ENCODE peak calls at places on chromosomes 1 and 21, in six cellular contexts. F, X, L, K, D and N are unnamed samples. For H3K4me1, the result is how much of the 10 kb centered on the place peaks cover.

GRCh38 chr1:3174487-3175247 is 105.7 kb downstream of the PRDM16 start:
- DNase-seq in X (peak), K (no peak), F (no peak), D (peak), L (peak), N (no peak)

GRCh38 chr21:31780944-31781343 is 49.0 kb upstream of the SCAF4 start:
- DNase-seq in F (no peak), D (no peak), X (no peak), K (no peak), L (no peak), N (no peak)

GRCh38 chr21:20451051-20451450 is 547.2 kb upstream of the NCAM2 start:
- DNase-seq in X (no peak), F (no peak), D (no peak), K (no peak), L (no peak), N (no peak)

GRCh38 chr1:111008031-111008430 is 44.3 kb upstream of the LRIF1 start:
- DNase-seq in F (no peak), L (no peak), X (no peak), K (no peak), D (no peak), N (no peak)

GRCh38 chr1:199612976-199613774 is 414.3 kb upstream of the NR5A2 start:
- DNase-seq in L (no peak), X (no peak), K (no peak), D (no peak), F (peak), N (peak)

GRCh38 chr1:180173952-180174351 is 19.3 kb downstream of the QSOX1 start:
- DNase-seq in L (peak), K (no peak), X (peak), F (no peak), D (no peak), N (no peak)

GRCh38 chr1:95278173-95278988 is 44.4 kb downstream of the RWDD3 start:
- DNase-seq in X (no peak), K (no peak), L (no peak), D (no peak), F (no peak), N (no peak)

GRCh38 chr1:169363046-169363756 is 4.4 kb downstream of the NME7 start:
- DNase-seq in K (no peak), L (no peak), F (peak), D (no peak), X (no peak), N (peak)

GRCh38 chr1:234709473-234710279 is 99.7 kb upstream of the IRF2BP2 start:
- DNase-seq in K (peak), L (no peak), D (no peak), F (no peak), X (no peak), N (no peak)

GRCh38 chr21:40047211-40047610 is 180.0 kb downstream of the PCP4 start:
- DNase-seq in X (no peak), K (no peak), D (no peak), F (no peak), L (no peak), N (no peak)

GRCh38 chr1:225460021-225460736 is 32.3 kb upstream of the LBR start:
- DNase-seq in K (no peak), F (no peak), L (no peak), D (no peak), X (no peak), N (no peak)

GRCh38 chr21:33362044-33362555 is 37.3 kb downstream of the IFNAR1 start:
- DNase-seq in D (no peak), X (peak), K (peak), F (no peak), L (no peak), N (no peak)

GRCh38 chr1:17289756-17290155 is 18.2 kb upstream of the PADI4 start:
- DNase-seq in F (peak), X (no peak), K (no peak), D (no peak), L (no peak), N (no peak)

GRCh38 chr1:230860617-230861384 is 7.5 kb downstream of the C1orf198 start:
- DNase-seq in L (no peak), F (no peak), D (no peak), K (no peak), X (no peak), N (no peak)

GRCh38 chr1:61993331-61993961 is 201.2 kb upstream of the L1TD1 start:
- DNase-seq in L (no peak), K (no peak), X (no peak), D (no peak), F (no peak), N (peak)

GRCh38 chr1:172144445-172145060 is 275.9 kb upstream of the C1orf105 start:
- DNase-seq in D (peak), L (no peak), X (peak), F (peak), K (no peak), N (no peak)

GRCh38 chr1:182681516-182681915 is 2.9 kb downstream of the RGS8 start:
- DNase-seq in K (no peak), X (no peak), F (no peak), D (no peak), L (no peak), N (no peak)

GRCh38 chr1:87513270-87513669 is 184.6 kb downstream of the LMO4 start:
- DNase-seq in F (peak), X (no peak), K (no peak), D (no peak), L (no peak), N (no peak)

GRCh38 chr21:29302340-29302991 is 3.7 kb downstream of the BACH1 start:
- DNase-seq in F (peak), K (no peak), L (no peak), D (no peak), X (no peak), N (no peak)

GRCh38 chr1:115476616-115477015 is 138.6 kb upstream of the NGF start:
- DNase-seq in K (peak), F (peak), D (no peak), X (no peak), L (no peak), N (no peak)

GRCh38 chr1:107430540-107431228 is 289.8 kb downstream of the NTNG1 start:
- DNase-seq in D (no peak), L (no peak), K (no peak), X (peak), F (peak), N (peak)

GRCh38 chr1:97017895-97018294 is 296.3 kb downstream of the PTBP2 start:
- DNase-seq in X (no peak), D (no peak), L (no peak), F (no peak), K (peak), N (no peak)

GRCh38 chr1:174686213-174686612 is 238.4 kb downstream of the GPR52 start:
- DNase-seq in X (no peak), D (no peak), K (no peak), L (no peak), F (no peak), N (no peak)

GRCh38 chr1:24990136-24990535 is 60.1 kb upstream of the RUNX3 start:
- DNase-seq in K (no peak), F (no peak), D (no peak), X (no peak), L (no peak), N (no peak)

GRCh38 chr1:12040457-12041051 is 21.3 kb downstream of the MIIP start:
- DNase-seq in D (no peak), F (peak), K (no peak), L (no peak), X (no peak), N (peak)

GRCh38 chr1:99472893-99473292 is 173.0 kb upstream of the PALMD start:
- DNase-seq in F (no peak), K (no peak), D (no peak), X (no peak), L (no peak), N (no peak)

GRCh38 chr1:10724948-10725852 is 71.2 kb downstream of the CASZ1 start:
- DNase-seq in L (peak), F (no peak), D (no peak), X (no peak), K (no peak), N (no peak)

GRCh38 chr1:203088441-203088840 is 2.6 kb upstream of the MYOG start:
- DNase-seq in F (no peak), X (no peak), L (no peak), D (no peak), K (peak), N (peak)

GRCh38 chr21:45411810-45412206 is 6.8 kb downstream of the COL18A1 start:
- DNase-seq in D (no peak), X (no peak), L (no peak), K (no peak), F (no peak), N (no peak)

GRCh38 chr21:45409466-45410150 is 4.6 kb downstream of the COL18A1 start:
- DNase-seq in F (no peak), K (no peak), L (peak), X (peak), D (no peak), N (no peak)

GRCh38 chr21:45410151-45410864 is 5.3 kb downstream of the COL18A1 start:
- DNase-seq in D (no peak), K (no peak), F (no peak), X (no peak), L (peak), N (no peak)

GRCh38 chr21:45412491-45412890 is 7.5 kb downstream of the COL18A1 start:
- DNase-seq in K (no peak), D (no peak), F (no peak), X (no peak), L (peak), N (no peak)

GRCh38 chr21:45410865-45411809 is 6.2 kb downstream of the COL18A1 start:
- DNase-seq in F (no peak), D (no peak), K (no peak), L (peak), X (peak), N (no peak)
- H3K4me1 ChIP-seq in F (under half), D (under half), K (under half), L (under half), X (half or more), N (under half)

DNA sequence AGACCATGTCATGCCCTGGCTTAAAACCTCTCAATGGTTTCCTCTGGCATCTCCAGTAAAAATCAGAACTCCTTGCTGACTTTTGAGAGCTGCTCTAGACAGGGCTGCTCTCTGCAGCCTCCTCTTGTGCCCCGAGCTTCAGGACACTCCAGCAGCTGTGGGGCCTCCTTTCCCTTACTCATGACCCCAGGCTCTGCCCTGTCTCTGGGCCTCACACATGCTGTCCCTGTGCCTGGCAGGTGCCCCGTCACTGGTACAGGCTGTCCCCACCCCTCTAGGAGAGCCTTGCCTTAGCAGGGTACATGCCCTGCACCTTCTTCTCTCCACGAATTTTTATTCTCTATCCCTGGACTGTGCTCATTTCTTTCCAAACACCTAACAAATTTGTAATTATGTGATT is 43.2 kb downstream of the HIVEP3 start:
- DNase-seq in X (no peak), F (no peak), D (no peak), L (no peak), K (no peak), N (no peak)
- H3K27ac ChIP-seq in X (no peak), F (no peak), D (no peak), L (no peak), K (no peak), N (no peak)

DNA sequence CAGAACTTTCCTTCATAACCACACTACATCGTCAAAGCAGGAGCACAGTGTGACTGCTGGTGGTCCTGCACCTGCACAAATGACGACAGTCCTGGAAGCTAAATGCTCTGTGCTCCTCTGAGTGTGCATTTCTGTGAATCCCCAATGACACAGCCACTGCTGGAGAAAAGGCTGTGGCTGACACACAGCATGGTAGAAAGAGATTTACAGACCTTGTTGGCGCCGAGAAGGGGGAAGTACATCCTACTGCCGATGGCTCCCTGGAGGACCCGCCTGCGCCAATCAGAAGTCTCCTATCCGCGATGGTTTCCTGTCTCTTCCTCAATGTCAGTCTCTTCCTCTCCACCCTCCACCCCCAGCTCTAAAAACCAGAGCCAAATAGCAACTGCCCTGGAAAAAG is 115.4 kb upstream of the RAB4A start:
- DNase-seq in K (no peak), D (no peak), L (no peak), X (peak), F (no peak), N (no peak)
- H3K4me1 ChIP-seq in K (under half), D (under half), L (under half), X (under half), F (under half), N (under half)

GRCh38 chr1:204113900-204114299 is 37.9 kb downstream of the ETNK2 start:
- DNase-seq in X (no peak), L (no peak), F (no peak), D (no peak), K (no peak), N (no peak)

GRCh38 chr1:204115128-204115527 is 36.7 kb downstream of the ETNK2 start:
- DNase-seq in D (no peak), L (no peak), K (no peak), F (no peak), X (no peak), N (no peak)

GRCh38 chr1:204114606-204115005 is 37.2 kb downstream of the ETNK2 start:
- DNase-seq in K (no peak), X (no peak), F (no peak), L (no peak), D (no peak), N (no peak)

GRCh38 chr1:204110894-204111633 is 38.1 kb downstream of the SOX13 start:
- DNase-seq in X (no peak), F (no peak), K (no peak), D (no peak), L (no peak), N (peak)

GRCh38 chr1:204112876-204113730 is 38.7 kb downstream of the ETNK2 start:
- DNase-seq in L (no peak), D (no peak), X (no peak), F (no peak), K (no peak), N (no peak)
- H3K27ac ChIP-seq in L (no peak), D (no peak), X (no peak), F (no peak), K (no peak), N (no peak)